ENCODE peak calls at places on chromosomes 11 and 22, in eight cellular contexts. One of them, this sample, is unnamed. For H3K4me1, the result is how much of the 10 kb centered on the place peaks cover.

GRCh38 chr11:92340839-92341238 is 116.2 kb downstream of the FAT3 start:
- DNase-seq in SK-N-SH: peak
- DNase-seq in stomach: no peak
- DNase-seq in breast epithelium: no peak
- DNase-seq in endothelial cell of umbilical vein: no peak
- DNase-seq in K562: peak
- DNase-seq in sigmoid colon: no peak
- DNase-seq in spleen: no peak
- DNase-seq in this sample: no peak

GRCh38 chr11:73359930-73360742 is 16.1 kb upstream of the RELT start:
- DNase-seq in SK-N-SH: peak
- DNase-seq in stomach: no peak
- DNase-seq in breast epithelium: no peak
- DNase-seq in endothelial cell of umbilical vein: peak
- DNase-seq in K562: peak
- DNase-seq in sigmoid colon: no peak
- DNase-seq in spleen: no peak
- DNase-seq in this sample: no peak

GRCh38 chr22:26565181-26565580 is 24.8 kb downstream of the TPST2 start:
- DNase-seq in SK-N-SH: no peak
- DNase-seq in stomach: no peak
- DNase-seq in breast epithelium: no peak
- DNase-seq in endothelial cell of umbilical vein: no peak
- DNase-seq in K562: no peak
- DNase-seq in sigmoid colon: no peak
- DNase-seq in spleen: no peak
- DNase-seq in this sample: no peak

GRCh38 chr11:106974831-106975230 is 43.4 kb downstream of the GUCY1A2 start:
- DNase-seq in SK-N-SH: no peak
- DNase-seq in stomach: no peak
- DNase-seq in breast epithelium: no peak
- DNase-seq in endothelial cell of umbilical vein: no peak
- DNase-seq in K562: no peak
- DNase-seq in sigmoid colon: no peak
- DNase-seq in spleen: no peak
- DNase-seq in this sample: no peak

GRCh38 chr22:28442951-28443876 is 236.4 kb downstream of the TTC28 start:
- DNase-seq in SK-N-SH: peak
- DNase-seq in stomach: peak
- DNase-seq in breast epithelium: peak
- DNase-seq in endothelial cell of umbilical vein: peak
- DNase-seq in K562: peak
- DNase-seq in sigmoid colon: peak
- DNase-seq in spleen: peak
- DNase-seq in this sample: no peak

GRCh38 chr11:106770489-106771100 is 247.7 kb downstream of the GUCY1A2 start:
- DNase-seq in SK-N-SH: no peak
- DNase-seq in stomach: no peak
- DNase-seq in breast epithelium: no peak
- DNase-seq in endothelial cell of umbilical vein: no peak
- DNase-seq in K562: no peak
- DNase-seq in sigmoid colon: no peak
- DNase-seq in spleen: no peak
- DNase-seq in this sample: no peak

GRCh38 chr22:33909075-33909458 is 11.2 kb downstream of the LARGE1 start:
- DNase-seq in SK-N-SH: no peak
- DNase-seq in stomach: no peak
- DNase-seq in breast epithelium: no peak
- DNase-seq in endothelial cell of umbilical vein: no peak
- DNase-seq in K562: no peak
- DNase-seq in sigmoid colon: peak
- DNase-seq in spleen: no peak
- DNase-seq in this sample: no peak

GRCh38 chr11:15897211-15897960 is 459.0 kb downstream of the SOX6 start:
- DNase-seq in SK-N-SH: no peak
- DNase-seq in stomach: no peak
- DNase-seq in breast epithelium: no peak
- DNase-seq in endothelial cell of umbilical vein: no peak
- DNase-seq in K562: no peak
- DNase-seq in sigmoid colon: no peak
- DNase-seq in spleen: no peak
- DNase-seq in this sample: no peak

GRCh38 chr11:115552773-115553438 is 48.7 kb upstream of the CADM1 start:
- DNase-seq in SK-N-SH: no peak
- DNase-seq in stomach: no peak
- DNase-seq in breast epithelium: no peak
- DNase-seq in endothelial cell of umbilical vein: no peak
- DNase-seq in K562: no peak
- DNase-seq in sigmoid colon: no peak
- DNase-seq in spleen: no peak
- DNase-seq in this sample: no peak

GRCh38 chr11:118870396-118871343 is 13.0 kb upstream of the CXCR5 start:
- DNase-seq in SK-N-SH: peak
- DNase-seq in stomach: no peak
- DNase-seq in breast epithelium: peak
- DNase-seq in endothelial cell of umbilical vein: no peak
- DNase-seq in K562: no peak
- DNase-seq in sigmoid colon: peak
- DNase-seq in spleen: peak
- DNase-seq in this sample: no peak

GRCh38 chr11:86632499-86633269 is 39.7 kb downstream of the ME3 start:
- DNase-seq in SK-N-SH: peak
- DNase-seq in stomach: no peak
- DNase-seq in breast epithelium: no peak
- DNase-seq in endothelial cell of umbilical vein: peak
- DNase-seq in K562: no peak
- DNase-seq in sigmoid colon: peak
- DNase-seq in spleen: no peak
- DNase-seq in this sample: no peak

GRCh38 chr11:44418438-44418795 is 108.5 kb upstream of the ALX4 start:
- DNase-seq in SK-N-SH: no peak
- DNase-seq in stomach: no peak
- DNase-seq in breast epithelium: no peak
- DNase-seq in endothelial cell of umbilical vein: no peak
- DNase-seq in K562: no peak
- DNase-seq in sigmoid colon: no peak
- DNase-seq in spleen: no peak
- DNase-seq in this sample: no peak

GRCh38 chr11:115672999-115673411 is 168.8 kb upstream of the CADM1 start:
- DNase-seq in SK-N-SH: no peak
- DNase-seq in stomach: no peak
- DNase-seq in breast epithelium: peak
- DNase-seq in endothelial cell of umbilical vein: no peak
- DNase-seq in K562: no peak
- DNase-seq in sigmoid colon: peak
- DNase-seq in spleen: no peak
- DNase-seq in this sample: no peak

GRCh38 chr11:92141159-92141558 is 83.5 kb upstream of the FAT3 start:
- DNase-seq in SK-N-SH: peak
- DNase-seq in stomach: no peak
- DNase-seq in breast epithelium: no peak
- DNase-seq in endothelial cell of umbilical vein: no peak
- DNase-seq in K562: no peak
- DNase-seq in sigmoid colon: no peak
- DNase-seq in spleen: no peak
- DNase-seq in this sample: no peak

GRCh38 chr11:45927684-45928413 is 5.4 kb downstream of the LARGE2 start:
- DNase-seq in SK-N-SH: no peak
- DNase-seq in stomach: no peak
- DNase-seq in breast epithelium: no peak
- DNase-seq in endothelial cell of umbilical vein: no peak
- DNase-seq in K562: no peak
- DNase-seq in sigmoid colon: peak
- DNase-seq in spleen: peak
- DNase-seq in this sample: no peak

GRCh38 chr11:74141274-74141695 is 29.5 kb downstream of the C2CD3 start:
- DNase-seq in SK-N-SH: no peak
- DNase-seq in stomach: peak
- DNase-seq in breast epithelium: peak
- DNase-seq in endothelial cell of umbilical vein: peak
- DNase-seq in K562: no peak
- DNase-seq in sigmoid colon: no peak
- DNase-seq in spleen: no peak
- DNase-seq in this sample: no peak

GRCh38 chr11:75949023-75949672 is 134.1 kb downstream of the UVRAG start:
- DNase-seq in SK-N-SH: peak
- DNase-seq in stomach: no peak
- DNase-seq in breast epithelium: no peak
- DNase-seq in endothelial cell of umbilical vein: no peak
- DNase-seq in K562: no peak
- DNase-seq in sigmoid colon: no peak
- DNase-seq in spleen: no peak
- DNase-seq in this sample: no peak

DNA sequence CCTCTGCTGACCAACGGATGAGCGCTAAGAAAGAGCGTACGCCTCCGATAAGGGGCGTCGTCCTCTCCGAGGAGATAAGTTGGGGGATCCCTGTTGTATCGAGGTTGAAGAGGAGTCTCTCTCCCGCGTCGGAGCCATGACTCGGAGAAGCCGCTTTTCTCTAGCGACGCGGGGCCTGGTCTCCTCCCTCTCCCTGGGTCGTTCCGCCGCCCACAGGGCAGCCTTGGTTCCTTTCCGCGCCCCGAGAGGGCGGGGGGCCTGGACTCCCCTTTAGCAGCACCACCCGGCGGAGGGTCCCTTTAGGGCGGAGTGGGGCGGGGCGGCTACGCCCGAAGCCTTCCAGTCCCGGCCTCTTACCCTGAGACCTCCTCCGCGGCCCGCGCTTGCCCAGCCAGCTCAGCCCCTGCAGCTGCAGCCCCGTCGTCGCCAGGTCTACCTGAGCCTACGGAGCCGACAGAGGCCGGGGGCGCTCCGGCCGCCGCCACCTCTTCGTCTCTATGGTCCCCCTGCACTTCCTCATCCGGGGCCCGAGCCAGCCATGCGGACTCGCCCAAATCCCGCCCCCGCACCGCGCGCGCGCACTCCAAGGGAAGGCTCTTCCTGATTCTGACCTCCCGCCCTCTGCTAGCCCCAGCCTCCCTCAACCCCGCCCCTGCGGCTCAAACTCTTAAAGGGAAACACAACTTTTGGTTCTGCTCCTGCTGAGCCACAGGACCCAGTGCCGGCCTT is at the start of gene PRR14L:
- DNase-seq in SK-N-SH: peak
- DNase-seq in stomach: peak
- DNase-seq in breast epithelium: peak
- DNase-seq in endothelial cell of umbilical vein: peak
- DNase-seq in K562: peak
- DNase-seq in sigmoid colon: peak
- DNase-seq in spleen: peak
- DNase-seq in this sample: peak
- TF ChIP-seq CTCF in SK-N-SH: no peak
- TF ChIP-seq CTCF in stomach: no peak
- TF ChIP-seq CTCF in breast epithelium: no peak
- TF ChIP-seq CTCF in endothelial cell of umbilical vein: no peak
- TF ChIP-seq CTCF in K562: no peak
- TF ChIP-seq CTCF in sigmoid colon: no peak
- TF ChIP-seq CTCF in spleen: no peak
- TF ChIP-seq CTCF in this sample: peak

DNA sequence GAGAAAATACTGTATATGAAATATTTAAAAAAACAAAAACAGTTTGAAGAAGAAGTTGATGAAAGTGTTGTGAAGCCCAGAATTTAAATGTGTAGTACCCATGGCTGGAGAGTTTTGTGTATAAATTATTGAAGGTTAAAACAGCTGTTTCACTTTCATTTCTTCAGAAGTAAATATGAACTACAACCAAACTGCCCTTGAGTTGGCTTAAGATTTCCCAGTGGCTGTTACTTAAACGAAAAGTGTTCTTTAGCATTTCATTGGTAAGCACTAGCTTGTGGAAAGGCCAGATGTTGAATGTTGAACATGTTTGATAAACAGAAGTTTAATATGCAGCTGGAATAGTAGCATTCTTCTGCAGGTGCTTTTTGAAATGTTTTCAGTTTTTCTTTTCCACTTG is 83.3 kb upstream of the TNRC6B start:
- DNase-seq in SK-N-SH: no peak
- DNase-seq in stomach: no peak
- DNase-seq in breast epithelium: no peak
- DNase-seq in endothelial cell of umbilical vein: no peak
- DNase-seq in K562: no peak
- DNase-seq in sigmoid colon: no peak
- DNase-seq in spleen: no peak
- DNase-seq in this sample: no peak
- TF ChIP-seq POLR2AphosphoS5 in SK-N-SH: no peak
- TF ChIP-seq POLR2AphosphoS5 in stomach: no peak
- TF ChIP-seq POLR2AphosphoS5 in breast epithelium: no peak
- TF ChIP-seq POLR2AphosphoS5 in endothelial cell of umbilical vein: no peak
- TF ChIP-seq POLR2AphosphoS5 in K562: no peak
- TF ChIP-seq POLR2AphosphoS5 in sigmoid colon: no peak
- TF ChIP-seq POLR2AphosphoS5 in spleen: no peak
- TF ChIP-seq POLR2AphosphoS5 in this sample: no peak

GRCh38 chr11:120330045-120330444 is 4.9 kb downstream of the TLCD5 start:
- DNase-seq in SK-N-SH: no peak
- DNase-seq in stomach: no peak
- DNase-seq in breast epithelium: no peak
- DNase-seq in endothelial cell of umbilical vein: no peak
- DNase-seq in K562: no peak
- DNase-seq in sigmoid colon: no peak
- DNase-seq in spleen: no peak
- DNase-seq in this sample: no peak
- H3K4me1 ChIP-seq in SK-N-SH: half or more
- H3K4me1 ChIP-seq in stomach: half or more
- H3K4me1 ChIP-seq in breast epithelium: under half
- H3K4me1 ChIP-seq in endothelial cell of umbilical vein: under half
- H3K4me1 ChIP-seq in K562: under half
- H3K4me1 ChIP-seq in sigmoid colon: under half
- H3K4me1 ChIP-seq in spleen: under half
- H3K4me1 ChIP-seq in this sample: half or more

GRCh38 chr11:64803163-64803845 is at the start of gene MAP4K2:
- DNase-seq in SK-N-SH: peak
- DNase-seq in stomach: peak
- DNase-seq in breast epithelium: peak
- DNase-seq in endothelial cell of umbilical vein: peak
- DNase-seq in K562: peak
- DNase-seq in sigmoid colon: peak
- DNase-seq in spleen: peak
- DNase-seq in this sample: no peak
- TF ChIP-seq CTCF in SK-N-SH: peak
- TF ChIP-seq CTCF in stomach: peak
- TF ChIP-seq CTCF in breast epithelium: no peak
- TF ChIP-seq CTCF in endothelial cell of umbilical vein: peak
- TF ChIP-seq CTCF in K562: peak
- TF ChIP-seq CTCF in sigmoid colon: no peak
- TF ChIP-seq CTCF in spleen: no peak
- TF ChIP-seq CTCF in this sample: no peak

This sample was measured in vagina.